ENCODE peak calls at places on chromosomes 3 and 15, in seven cellular contexts. One of them, this sample, is unnamed.

GRCh38 chr15:25883860-25884259 is 20.7 kb upstream of the ATP10A start:
- DNase-seq in heart right ventricle: no peak
- DNase-seq in heart left ventricle: no peak
- DNase-seq in upper lobe of right lung: no peak
- DNase-seq in coronary artery: no peak
- DNase-seq in uterus: no peak
- DNase-seq in pancreas: no peak
- DNase-seq in this sample: no peak

GRCh38 chr3:128703561-128703960 is 22.4 kb upstream of the RAB7A start:
- DNase-seq in coronary artery: no peak
- DNase-seq in heart left ventricle: no peak
- DNase-seq in heart right ventricle: no peak
- DNase-seq in uterus: no peak
- DNase-seq in pancreas: no peak
- DNase-seq in upper lobe of right lung: peak; percentile 74
- DNase-seq in this sample: no peak

GRCh38 chr15:60070838-60071493 is 66.9 kb downstream of the FOXB1 start:
- DNase-seq in uterus: no peak
- DNase-seq in heart right ventricle: no peak
- DNase-seq in upper lobe of right lung: no peak
- DNase-seq in coronary artery: no peak
- DNase-seq in pancreas: no peak
- DNase-seq in heart left ventricle: no peak
- DNase-seq in this sample: no peak

GRCh38 chr3:187739125-187739560 is 6.1 kb downstream of the BCL6 start:
- DNase-seq in heart right ventricle: no peak
- DNase-seq in coronary artery: peak; percentile 86
- DNase-seq in upper lobe of right lung: no peak
- DNase-seq in uterus: no peak
- DNase-seq in heart left ventricle: no peak
- DNase-seq in pancreas: peak; percentile 74
- DNase-seq in this sample: no peak

GRCh38 chr3:101193957-101194356 is 126.4 kb downstream of the IMPG2 start:
- DNase-seq in pancreas: no peak
- DNase-seq in upper lobe of right lung: no peak
- DNase-seq in uterus: no peak
- DNase-seq in heart right ventricle: no peak
- DNase-seq in heart left ventricle: no peak
- DNase-seq in coronary artery: no peak
- DNase-seq in this sample: no peak

GRCh38 chr3:15007681-15008141 is 57.4 kb downstream of the MRPS25 start:
- DNase-seq in coronary artery: no peak
- DNase-seq in heart left ventricle: no peak
- DNase-seq in pancreas: no peak
- DNase-seq in uterus: no peak
- DNase-seq in heart right ventricle: no peak
- DNase-seq in upper lobe of right lung: no peak
- DNase-seq in this sample: no peak

GRCh38 chr3:191775451-191776233 is 314.7 kb downstream of the PYDC2 start:
- DNase-seq in uterus: no peak
- DNase-seq in pancreas: no peak
- DNase-seq in heart left ventricle: no peak
- DNase-seq in upper lobe of right lung: no peak
- DNase-seq in coronary artery: no peak
- DNase-seq in heart right ventricle: no peak
- DNase-seq in this sample: no peak

GRCh38 chr3:150307862-150308261 is 100.2 kb upstream of the TSC22D2 start:
- DNase-seq in coronary artery: no peak
- DNase-seq in heart left ventricle: no peak
- DNase-seq in upper lobe of right lung: no peak
- DNase-seq in uterus: no peak
- DNase-seq in pancreas: no peak
- DNase-seq in heart right ventricle: no peak
- DNase-seq in this sample: no peak

GRCh38 chr3:172272699-172273098 is 175.6 kb downstream of the GHSR start:
- DNase-seq in upper lobe of right lung: no peak
- DNase-seq in pancreas: no peak
- DNase-seq in heart right ventricle: no peak
- DNase-seq in heart left ventricle: no peak
- DNase-seq in coronary artery: no peak
- DNase-seq in uterus: no peak
- DNase-seq in this sample: no peak

GRCh38 chr3:25588441-25589103 is 76.1 kb downstream of the TOP2B start:
- DNase-seq in uterus: no peak
- DNase-seq in coronary artery: no peak
- DNase-seq in pancreas: no peak
- DNase-seq in heart right ventricle: no peak
- DNase-seq in upper lobe of right lung: no peak
- DNase-seq in heart left ventricle: no peak
- DNase-seq in this sample: no peak

GRCh38 chr3:38616111-38616510 is 33.4 kb downstream of the SCN5A start:
- DNase-seq in pancreas: peak; percentile 21
- DNase-seq in heart right ventricle: peak; percentile 63
- DNase-seq in heart left ventricle: peak; percentile 64
- DNase-seq in upper lobe of right lung: peak; percentile 21
- DNase-seq in uterus: no peak
- DNase-seq in coronary artery: no peak
- DNase-seq in this sample: no peak

GRCh38 chr3:188194327-188194726 is 40.4 kb downstream of the LPP start:
- DNase-seq in coronary artery: no peak
- DNase-seq in heart right ventricle: no peak
- DNase-seq in pancreas: no peak
- DNase-seq in upper lobe of right lung: no peak
- DNase-seq in uterus: no peak
- DNase-seq in heart left ventricle: no peak
- DNase-seq in this sample: no peak

GRCh38 chr3:47525617-47526016 is 12.1 kb upstream of the ELP6 start:
- DNase-seq in pancreas: no peak
- DNase-seq in coronary artery: no peak
- DNase-seq in heart left ventricle: no peak
- DNase-seq in uterus: no peak
- DNase-seq in heart right ventricle: no peak
- DNase-seq in upper lobe of right lung: no peak
- DNase-seq in this sample: no peak

GRCh38 chr3:42159706-42160472 is 68.7 kb downstream of the TRAK1 start:
- DNase-seq in uterus: no peak
- DNase-seq in coronary artery: no peak
- DNase-seq in pancreas: peak; percentile 68
- DNase-seq in heart left ventricle: peak; percentile 47
- DNase-seq in heart right ventricle: no peak
- DNase-seq in upper lobe of right lung: peak; percentile 92
- DNase-seq in this sample: no peak

GRCh38 chr3:141875893-141876380 is 506 bp upstream of the ATP1B3 start:
- DNase-seq in pancreas: no peak
- DNase-seq in coronary artery: peak; percentile 83
- DNase-seq in upper lobe of right lung: peak; percentile 88
- DNase-seq in uterus: no peak
- DNase-seq in heart left ventricle: peak; percentile 73
- DNase-seq in heart right ventricle: peak; percentile 67
- DNase-seq in this sample: no peak

DNA sequence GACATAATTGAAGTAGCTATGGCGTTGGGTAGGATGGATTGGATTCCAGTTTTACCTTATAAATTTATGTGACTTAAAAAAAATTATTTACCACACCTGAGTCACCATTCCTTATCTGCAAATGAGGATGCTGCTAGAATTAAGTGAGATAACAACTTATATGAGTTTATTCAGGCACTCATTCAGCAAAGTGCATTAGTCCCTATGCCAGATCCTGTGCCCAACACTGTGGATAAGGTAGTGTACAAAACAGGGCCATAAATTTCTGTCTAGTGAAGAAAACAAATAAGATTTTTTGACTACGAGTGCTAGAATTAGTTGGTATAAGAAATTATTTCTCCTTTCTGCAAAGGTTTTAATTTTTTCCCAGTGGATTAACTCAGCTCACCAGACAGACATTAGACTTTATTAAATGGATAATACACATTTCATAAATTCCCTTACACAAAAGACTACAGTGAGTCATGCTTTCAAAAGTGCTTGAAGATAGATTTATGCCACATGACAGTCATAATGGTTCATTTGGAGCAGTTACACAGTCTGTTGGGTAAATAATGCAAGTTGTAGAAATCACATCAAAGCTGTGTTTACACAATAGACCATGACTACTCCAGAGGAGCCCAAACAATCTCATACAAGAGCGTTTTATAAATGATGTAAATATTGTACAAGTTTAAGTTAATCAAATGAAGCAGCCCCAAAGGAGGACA is 129.9 kb upstream of the TGFBR2 start:
- DNase-seq in heart right ventricle: no peak
- DNase-seq in upper lobe of right lung: no peak
- DNase-seq in uterus: no peak
- DNase-seq in coronary artery: no peak
- DNase-seq in pancreas: no peak
- DNase-seq in heart left ventricle: no peak
- DNase-seq in this sample: no peak
- H3K27ac ChIP-seq in heart right ventricle: no peak overlapping the region
- H3K27ac ChIP-seq in upper lobe of right lung: peak overlapping the region; percentile 39
- H3K27ac ChIP-seq in uterus: no peak overlapping the region
- H3K27ac ChIP-seq in coronary artery: no peak overlapping the region
- H3K27ac ChIP-seq in pancreas: no peak overlapping the region
- H3K27ac ChIP-seq in heart left ventricle: no peak overlapping the region
- H3K27ac ChIP-seq in this sample: no peak overlapping the region

GRCh38 chr3:168540726-168541125 is 445.0 kb upstream of the GOLIM4 start:
- DNase-seq in upper lobe of right lung: no peak
- DNase-seq in uterus: no peak
- DNase-seq in pancreas: no peak
- DNase-seq in heart right ventricle: no peak
- DNase-seq in heart left ventricle: no peak
- DNase-seq in coronary artery: no peak
- DNase-seq in this sample: no peak

GRCh38 chr3:168546707-168547106 is 451.0 kb upstream of the GOLIM4 start:
- DNase-seq in uterus: no peak
- DNase-seq in heart right ventricle: no peak
- DNase-seq in heart left ventricle: no peak
- DNase-seq in coronary artery: no peak
- DNase-seq in pancreas: no peak
- DNase-seq in upper lobe of right lung: no peak
- DNase-seq in this sample: no peak

GRCh38 chr3:168545591-168545990 is 449.9 kb upstream of the GOLIM4 start:
- DNase-seq in coronary artery: no peak
- DNase-seq in uterus: no peak
- DNase-seq in heart right ventricle: peak; percentile 69
- DNase-seq in heart left ventricle: peak; percentile 41
- DNase-seq in upper lobe of right lung: no peak
- DNase-seq in pancreas: no peak
- DNase-seq in this sample: no peak

GRCh38 chr3:168539909-168540308 is 444.2 kb upstream of the GOLIM4 start:
- DNase-seq in pancreas: no peak
- DNase-seq in uterus: no peak
- DNase-seq in heart left ventricle: no peak
- DNase-seq in heart right ventricle: no peak
- DNase-seq in coronary artery: no peak
- DNase-seq in upper lobe of right lung: no peak
- DNase-seq in this sample: no peak

GRCh38 chr3:168544097-168544957 is 448.6 kb upstream of the GOLIM4 start:
- DNase-seq in heart right ventricle: no peak
- DNase-seq in pancreas: no peak
- DNase-seq in uterus: no peak
- DNase-seq in upper lobe of right lung: no peak
- DNase-seq in coronary artery: no peak
- DNase-seq in heart left ventricle: no peak
- DNase-seq in this sample: no peak
- TF ChIP-seq CTCF in heart right ventricle: no peak
- TF ChIP-seq CTCF in pancreas: no peak
- TF ChIP-seq CTCF in uterus: no peak
- TF ChIP-seq CTCF in upper lobe of right lung: no peak
- TF ChIP-seq CTCF in coronary artery: no peak
- TF ChIP-seq CTCF in heart left ventricle: no peak
- TF ChIP-seq CTCF in this sample: no peak

GRCh38 chr3:12921736-12922135 is 80.4 kb upstream of the RPL32 start:
- DNase-seq in upper lobe of right lung: no peak
- DNase-seq in coronary artery: no peak
- DNase-seq in uterus: no peak
- DNase-seq in heart left ventricle: no peak
- DNase-seq in pancreas: no peak
- DNase-seq in heart right ventricle: no peak
- DNase-seq in this sample: no peak

GRCh38 chr3:12922881-12923431 is 81.6 kb upstream of the RPL32 start:
- DNase-seq in uterus: no peak
- DNase-seq in coronary artery: no peak
- DNase-seq in heart right ventricle: no peak
- DNase-seq in heart left ventricle: no peak
- DNase-seq in upper lobe of right lung: no peak
- DNase-seq in pancreas: no peak
- DNase-seq in this sample: no peak

GRCh38 chr3:12924437-12924836 is 83.1 kb upstream of the RPL32 start:
- DNase-seq in coronary artery: no peak
- DNase-seq in pancreas: no peak
- DNase-seq in heart left ventricle: no peak
- DNase-seq in upper lobe of right lung: no peak
- DNase-seq in uterus: no peak
- DNase-seq in heart right ventricle: no peak
- DNase-seq in this sample: no peak

GRCh38 chr3:12920967-12921366 is 79.6 kb upstream of the RPL32 start:
- DNase-seq in heart left ventricle: no peak
- DNase-seq in pancreas: no peak
- DNase-seq in uterus: no peak
- DNase-seq in upper lobe of right lung: no peak
- DNase-seq in coronary artery: no peak
- DNase-seq in heart right ventricle: no peak
- DNase-seq in this sample: no peak

DNA sequence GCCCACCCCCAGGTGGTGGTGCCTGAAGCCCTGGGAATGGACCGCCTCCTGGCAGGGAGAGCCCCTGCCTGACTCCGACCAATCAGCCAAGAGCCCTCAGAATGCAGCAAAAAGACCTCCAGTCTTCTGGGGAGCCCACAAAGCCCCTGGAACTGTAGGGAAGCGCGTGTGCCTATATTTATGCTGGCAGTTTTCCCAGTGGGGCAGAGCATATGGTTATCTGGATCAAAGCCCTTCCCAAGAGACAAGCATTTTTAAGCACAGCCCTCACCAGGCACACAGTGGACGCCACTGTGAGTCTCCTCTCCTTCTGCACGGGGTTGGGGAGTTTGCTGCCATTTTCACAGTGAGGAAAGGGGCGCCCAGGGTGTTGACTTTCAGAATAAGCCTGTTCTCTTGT is 80.9 kb upstream of the RPL32 start:
- DNase-seq in heart left ventricle: no peak
- DNase-seq in coronary artery: no peak
- DNase-seq in upper lobe of right lung: no peak
- DNase-seq in uterus: no peak
- DNase-seq in heart right ventricle: no peak
- DNase-seq in pancreas: no peak
- DNase-seq in this sample: no peak
- H3K27ac ChIP-seq in heart left ventricle: peak overlapping the region; percentile 57
- H3K27ac ChIP-seq in coronary artery: no peak overlapping the region
- H3K27ac ChIP-seq in upper lobe of right lung: no peak overlapping the region
- H3K27ac ChIP-seq in uterus: no peak overlapping the region
- H3K27ac ChIP-seq in heart right ventricle: peak overlapping the region; percentile 18
- H3K27ac ChIP-seq in pancreas: no peak overlapping the region
- H3K27ac ChIP-seq in this sample: no peak overlapping the region

DNA sequence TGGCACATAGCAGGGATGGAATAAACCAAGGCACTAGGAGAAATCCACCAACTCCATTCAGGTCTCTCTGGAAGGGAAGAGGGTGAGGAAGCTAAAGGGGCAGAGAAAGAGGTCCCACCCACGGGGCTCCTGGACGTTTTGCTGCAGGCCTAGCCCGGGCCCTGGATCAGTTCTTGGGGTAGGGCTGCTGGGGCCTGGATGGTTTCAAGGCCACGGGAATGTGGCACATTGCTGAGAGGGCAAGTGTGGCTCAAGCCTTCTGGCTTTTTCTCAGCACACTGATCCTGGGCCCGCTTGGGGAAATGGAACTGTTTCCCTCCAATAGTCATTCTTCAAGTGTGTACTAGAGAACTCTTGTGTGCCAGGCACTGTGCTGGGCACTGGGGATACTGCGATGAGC is 24.0 kb downstream of the EPHB3 start:
- DNase-seq in coronary artery: no peak
- DNase-seq in heart right ventricle: no peak
- DNase-seq in upper lobe of right lung: no peak
- DNase-seq in uterus: no peak
- DNase-seq in heart left ventricle: no peak
- DNase-seq in pancreas: no peak
- DNase-seq in this sample: no peak
- TF ChIP-seq CTCF in coronary artery: no peak
- TF ChIP-seq CTCF in heart right ventricle: no peak
- TF ChIP-seq CTCF in upper lobe of right lung: no peak
- TF ChIP-seq CTCF in uterus: no peak
- TF ChIP-seq CTCF in heart left ventricle: no peak
- TF ChIP-seq CTCF in pancreas: no peak
- TF ChIP-seq CTCF in this sample: no peak